ENCODE peak calls at places on chromosomes 13 and 19, in five cellular contexts. One of them, this sample, is unnamed.

GRCh38 chr19:14088634-14089411 is 1.7 kb downstream of the SAMD1 start:
- DNase-seq in IMR-90: no peak
- DNase-seq in A549: no peak
- DNase-seq in H1: no peak
- DNase-seq in HepG2: no peak
- DNase-seq in this sample: no peak

GRCh38 chr13:111049791-111050538 is 65.1 kb upstream of the ARHGEF7 start:
- DNase-seq in HepG2: no peak
- DNase-seq in IMR-90: no peak
- DNase-seq in A549: no peak
- DNase-seq in H1: peak
- DNase-seq in this sample: peak

GRCh38 chr13:55517312-55517711 is 1623.4 kb upstream of the PRR20A start:
- DNase-seq in HepG2: no peak
- DNase-seq in H1: peak
- DNase-seq in IMR-90: no peak
- DNase-seq in A549: no peak
- DNase-seq in this sample: peak

GRCh38 chr19:32068805-32069204 is 276.6 kb upstream of the ZNF507 start:
- DNase-seq in H1: no peak
- DNase-seq in HepG2: no peak
- DNase-seq in A549: no peak
- DNase-seq in IMR-90: no peak
- DNase-seq in this sample: no peak

GRCh38 chr13:100508391-100508790 is 80.2 kb downstream of the GGACT start:
- DNase-seq in A549: no peak
- DNase-seq in H1: no peak
- DNase-seq in IMR-90: no peak
- DNase-seq in HepG2: no peak
- DNase-seq in this sample: no peak

GRCh38 chr13:49530452-49530851 is 34.7 kb downstream of the PHF11 start:
- DNase-seq in IMR-90: no peak
- DNase-seq in A549: no peak
- DNase-seq in HepG2: no peak
- DNase-seq in H1: no peak
- DNase-seq in this sample: peak

GRCh38 chr19:42114412-42114811 is 17.8 kb downstream of the POU2F2 start:
- DNase-seq in HepG2: no peak
- DNase-seq in IMR-90: no peak
- DNase-seq in A549: no peak
- DNase-seq in H1: no peak
- DNase-seq in this sample: no peak

GRCh38 chr13:39538826-39539555 is 64.0 kb downstream of the LHFPL6 start:
- DNase-seq in HepG2: no peak
- DNase-seq in IMR-90: peak
- DNase-seq in H1: no peak
- DNase-seq in A549: no peak
- DNase-seq in this sample: no peak

GRCh38 chr13:50911937-50912624 is 2.5 kb downstream of the RNASEH2B start:
- DNase-seq in HepG2: peak
- DNase-seq in A549: peak
- DNase-seq in IMR-90: peak
- DNase-seq in H1: peak
- DNase-seq in this sample: peak

GRCh38 chr13:38862443-38862842 is 128.2 kb downstream of the STOML3 start:
- DNase-seq in A549: no peak
- DNase-seq in HepG2: no peak
- DNase-seq in H1: no peak
- DNase-seq in IMR-90: no peak
- DNase-seq in this sample: no peak

GRCh38 chr13:98429531-98429930 is 147.4 kb downstream of the STK24 start:
- DNase-seq in IMR-90: no peak
- DNase-seq in HepG2: no peak
- DNase-seq in H1: no peak
- DNase-seq in A549: no peak
- DNase-seq in this sample: no peak

GRCh38 chr19:47633516-47633915 is 24.6 kb downstream of the BICRA start:
- DNase-seq in H1: no peak
- DNase-seq in HepG2: peak
- DNase-seq in A549: no peak
- DNase-seq in IMR-90: no peak
- DNase-seq in this sample: no peak

GRCh38 chr13:32940601-32941000 is 75.6 kb upstream of the KL start:
- DNase-seq in IMR-90: peak
- DNase-seq in HepG2: no peak
- DNase-seq in A549: no peak
- DNase-seq in H1: no peak
- DNase-seq in this sample: no peak

GRCh38 chr13:98475521-98475920 is 101.4 kb downstream of the STK24 start:
- DNase-seq in IMR-90: no peak
- DNase-seq in HepG2: no peak
- DNase-seq in A549: no peak
- DNase-seq in H1: peak
- DNase-seq in this sample: peak

GRCh38 chr13:69595181-69595580 is 512.4 kb upstream of the ATXN8OS start:
- DNase-seq in HepG2: no peak
- DNase-seq in A549: no peak
- DNase-seq in H1: no peak
- DNase-seq in IMR-90: no peak
- DNase-seq in this sample: no peak

GRCh38 chr13:105063676-105064075 is 1471.8 kb downstream of the EFNB2 start:
- DNase-seq in IMR-90: peak
- DNase-seq in HepG2: no peak
- DNase-seq in A549: no peak
- DNase-seq in H1: no peak
- DNase-seq in this sample: no peak

GRCh38 chr19:17703823-17704463 is 15.3 kb upstream of the MAP1S start:
- DNase-seq in IMR-90: peak
- DNase-seq in H1: peak
- DNase-seq in HepG2: peak
- DNase-seq in A549: no peak
- DNase-seq in this sample: peak

GRCh38 chr19:19633711-19634515 is 5.9 kb upstream of the LPAR2 start:
- DNase-seq in IMR-90: no peak
- DNase-seq in H1: no peak
- DNase-seq in A549: no peak
- DNase-seq in HepG2: no peak
- DNase-seq in this sample: peak

GRCh38 chr13:73715114-73715909 is 418.9 kb downstream of the KLF12 start:
- DNase-seq in HepG2: no peak
- DNase-seq in IMR-90: no peak
- DNase-seq in A549: no peak
- DNase-seq in H1: no peak
- DNase-seq in this sample: no peak

GRCh38 chr19:36120984-36121358 is 5.7 kb downstream of the TBCB start:
- DNase-seq in H1: no peak
- DNase-seq in A549: no peak
- DNase-seq in HepG2: no peak
- DNase-seq in IMR-90: no peak
- DNase-seq in this sample: no peak

GRCh38 chr13:96089749-96090239 is at the start of gene HS6ST3:
- DNase-seq in H1: no peak
- DNase-seq in A549: peak
- DNase-seq in IMR-90: no peak
- DNase-seq in HepG2: no peak
- DNase-seq in this sample: peak

GRCh38 chr19:50486823-50487515 is 10.3 kb upstream of the GARIN5A start:
- DNase-seq in A549: no peak
- DNase-seq in H1: peak
- DNase-seq in HepG2: peak
- DNase-seq in IMR-90: peak
- DNase-seq in this sample: peak

GRCh38 chr13:50845211-50845610 is 1.7 kb upstream of the DLEU7 start:
- DNase-seq in H1: no peak
- DNase-seq in A549: no peak
- DNase-seq in IMR-90: no peak
- DNase-seq in HepG2: no peak
- DNase-seq in this sample: no peak

GRCh38 chr13:50357136-50357535 is 341.9 kb downstream of the KCNRG start:
- DNase-seq in H1: no peak
- DNase-seq in IMR-90: no peak
- DNase-seq in HepG2: no peak
- DNase-seq in A549: no peak
- DNase-seq in this sample: no peak

GRCh38 chr19:40236026-40236355 is 9.5 kb upstream of the CCNP start:
- DNase-seq in IMR-90: no peak
- DNase-seq in HepG2: no peak
- DNase-seq in H1: no peak
- DNase-seq in A549: no peak
- DNase-seq in this sample: no peak

GRCh38 chr13:95164830-95165229 is 136.4 kb downstream of the ABCC4 start:
- DNase-seq in IMR-90: no peak
- DNase-seq in H1: no peak
- DNase-seq in HepG2: no peak
- DNase-seq in A549: no peak
- DNase-seq in this sample: no peak

DNA sequence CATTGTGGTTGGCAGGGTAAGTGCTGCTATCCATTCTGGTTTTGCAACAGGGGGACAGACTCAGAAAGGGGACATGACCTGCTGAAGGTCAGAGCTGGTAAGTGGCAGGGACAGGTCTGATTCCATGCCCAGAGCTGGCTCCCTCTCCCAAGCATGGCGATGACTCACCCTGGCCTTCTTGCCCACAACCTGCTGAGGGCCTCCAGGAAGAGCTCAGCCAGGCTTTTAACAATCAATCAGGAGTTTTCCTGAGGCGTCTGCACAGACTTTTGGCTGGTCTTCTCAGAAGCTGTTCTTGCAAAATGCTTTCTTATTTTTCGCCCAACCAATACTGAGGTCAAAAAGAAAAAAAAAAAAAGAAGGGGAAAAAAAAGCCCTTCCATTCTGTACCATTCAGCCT is 17.9 kb downstream of the SIAH3 start:
- DNase-seq in HepG2: no peak
- DNase-seq in A549: no peak
- DNase-seq in IMR-90: peak
- DNase-seq in H1: peak
- DNase-seq in this sample: no peak
- TF ChIP-seq MAFK in HepG2: no peak
- TF ChIP-seq MAFK in A549: no peak
- TF ChIP-seq MAFK in IMR-90: no peak
- TF ChIP-seq MAFK in H1: no peak
- TF ChIP-seq MAFK in this sample: no peak

GRCh38 chr13:90839061-90839460 is 508.4 kb upstream of the MIR17HG start:
- DNase-seq in HepG2: no peak
- DNase-seq in H1: no peak
- DNase-seq in IMR-90: no peak
- DNase-seq in A549: peak
- DNase-seq in this sample: no peak
- TF ChIP-seq MAFK in HepG2: no peak
- TF ChIP-seq MAFK in H1: no peak
- TF ChIP-seq MAFK in IMR-90: no peak
- TF ChIP-seq MAFK in A549: no peak
- TF ChIP-seq MAFK in this sample: no peak

GRCh38 chr13:20565120-20565736 is 1.7 kb upstream of the IFT88 start:
- DNase-seq in IMR-90: no peak
- DNase-seq in HepG2: no peak
- DNase-seq in H1: no peak
- DNase-seq in A549: no peak
- DNase-seq in this sample: no peak
- TF ChIP-seq MAFK in IMR-90: no peak
- TF ChIP-seq MAFK in HepG2: no peak
- TF ChIP-seq MAFK in H1: no peak
- TF ChIP-seq MAFK in A549: no peak
- TF ChIP-seq MAFK in this sample: no peak

GRCh38 chr13:29454931-29455481 is 140.5 kb downstream of the SLC7A1 start:
- DNase-seq in IMR-90: peak
- DNase-seq in HepG2: peak
- DNase-seq in H1: peak
- DNase-seq in A549: peak
- DNase-seq in this sample: peak

GRCh38 chr13:29456419-29456818 is 139.1 kb downstream of the SLC7A1 start:
- DNase-seq in IMR-90: no peak
- DNase-seq in HepG2: no peak
- DNase-seq in A549: no peak
- DNase-seq in H1: no peak
- DNase-seq in this sample: peak

GRCh38 chr13:29459818-29460335 is 135.6 kb downstream of the SLC7A1 start:
- DNase-seq in A549: no peak
- DNase-seq in IMR-90: no peak
- DNase-seq in HepG2: no peak
- DNase-seq in H1: no peak
- DNase-seq in this sample: no peak

GRCh38 chr13:29458419-29458818 is 137.1 kb downstream of the SLC7A1 start:
- DNase-seq in HepG2: no peak
- DNase-seq in IMR-90: no peak
- DNase-seq in H1: no peak
- DNase-seq in A549: no peak
- DNase-seq in this sample: no peak

DNA sequence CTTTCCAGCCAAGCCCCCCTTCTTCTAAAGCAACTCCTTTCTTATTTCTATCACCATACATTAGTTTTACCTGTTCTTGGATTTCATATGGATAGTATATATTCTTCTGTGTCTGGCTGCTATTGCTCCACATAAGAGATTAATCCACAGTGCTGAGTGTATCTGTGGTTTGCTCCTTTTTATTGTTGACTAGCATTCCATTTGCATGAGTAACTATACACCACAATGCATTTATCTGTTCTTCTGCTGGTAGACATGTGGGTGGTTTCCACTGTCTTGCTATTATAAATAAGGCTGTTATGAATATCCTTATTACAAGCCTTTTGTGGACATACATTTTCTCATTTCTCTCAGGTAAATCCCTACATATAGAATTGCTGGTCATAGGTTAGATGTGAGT is 138.2 kb downstream of the SLC7A1 start:
- DNase-seq in HepG2: no peak
- DNase-seq in A549: no peak
- DNase-seq in IMR-90: peak
- DNase-seq in H1: no peak
- DNase-seq in this sample: no peak
- TF ChIP-seq MAFK in HepG2: no peak
- TF ChIP-seq MAFK in A549: no peak
- TF ChIP-seq MAFK in IMR-90: no peak
- TF ChIP-seq MAFK in H1: no peak
- TF ChIP-seq MAFK in this sample: no peak

DNA sequence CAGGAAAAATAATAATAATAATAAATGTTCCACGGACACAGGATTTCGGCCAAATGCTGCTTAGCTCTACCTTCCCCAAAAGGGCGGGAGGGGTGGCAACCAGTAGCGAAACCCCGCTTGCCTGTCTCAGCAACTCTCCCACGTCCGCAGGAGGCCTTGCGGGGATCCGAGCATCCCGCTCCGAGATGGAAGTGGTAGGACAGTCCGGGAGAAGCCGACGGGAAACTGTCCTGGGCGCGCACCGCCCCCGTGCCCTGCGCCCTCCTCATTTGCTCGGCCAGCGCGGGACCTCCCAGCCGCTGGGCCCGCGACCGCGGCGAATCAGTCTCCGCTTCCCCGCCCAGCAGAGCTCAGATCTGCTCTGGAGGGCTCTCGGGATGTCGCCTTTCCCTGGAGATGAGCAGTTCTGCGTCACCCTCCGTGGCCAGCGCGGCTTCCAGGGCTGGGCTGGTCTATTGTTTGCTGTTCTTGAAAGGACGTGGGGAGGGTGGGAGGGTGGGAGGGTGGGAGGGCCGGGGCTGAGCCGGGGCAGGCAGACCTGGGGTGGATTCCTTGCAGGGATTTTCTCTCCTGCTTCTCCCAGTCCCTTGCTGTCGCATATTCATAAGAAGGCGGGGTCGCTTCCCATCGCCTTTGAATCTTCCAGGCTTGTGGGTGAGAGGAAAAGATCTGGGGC is 48.8 kb upstream of the PABPC3 start:
- DNase-seq in H1: peak
- DNase-seq in A549: no peak
- DNase-seq in HepG2: no peak
- DNase-seq in IMR-90: peak
- DNase-seq in this sample: no peak
- TF ChIP-seq MAFK in H1: no peak
- TF ChIP-seq MAFK in A549: no peak
- TF ChIP-seq MAFK in HepG2: no peak
- TF ChIP-seq MAFK in IMR-90: no peak
- TF ChIP-seq MAFK in this sample: no peak

This sample was measured in K562.